ENCODE peak calls at places on chromosomes 12 and 14, in eight cellular contexts. One of them, this sample, is unnamed.
A peak's percentile ranks its signal among the peaks of the same experiment; 100 is the strongest.

GRCh38 chr12:64120568-64120967 is 101.5 kb downstream of the KICS2 start:
- DNase-seq in HCT116: no peak
- DNase-seq in transverse colon: no peak
- DNase-seq in esophagus squamous epithelium: no peak
- DNase-seq in body of pancreas: no peak
- DNase-seq in uterus: no peak
- DNase-seq in ovary: no peak
- DNase-seq in right lobe of liver: no peak
- DNase-seq in this sample: no peak

GRCh38 chr14:64581363-64581762 is 31.6 kb downstream of the PPP1R36 start:
- DNase-seq in uterus: no peak
- DNase-seq in right lobe of liver: no peak
- DNase-seq in esophagus squamous epithelium: no peak
- DNase-seq in HCT116: no peak
- DNase-seq in ovary: no peak
- DNase-seq in transverse colon: no peak
- DNase-seq in body of pancreas: no peak
- DNase-seq in this sample: no peak

GRCh38 chr12:68113644-68114043 is 45.9 kb downstream of the IFNG start:
- DNase-seq in transverse colon: peak; percentile 22
- DNase-seq in right lobe of liver: no peak
- DNase-seq in HCT116: peak; percentile 22
- DNase-seq in ovary: no peak
- DNase-seq in uterus: no peak
- DNase-seq in esophagus squamous epithelium: no peak
- DNase-seq in body of pancreas: peak; percentile 10
- DNase-seq in this sample: no peak

GRCh38 chr12:76462668-76463224 is 96.8 kb downstream of the OSBPL8 start:
- DNase-seq in HCT116: no peak
- DNase-seq in right lobe of liver: no peak
- DNase-seq in esophagus squamous epithelium: no peak
- DNase-seq in uterus: no peak
- DNase-seq in body of pancreas: no peak
- DNase-seq in transverse colon: no peak
- DNase-seq in ovary: no peak
- DNase-seq in this sample: no peak

GRCh38 chr12:12723147-12723680 is 6.0 kb downstream of the CDKN1B start:
- DNase-seq in esophagus squamous epithelium: no peak
- DNase-seq in ovary: no peak
- DNase-seq in uterus: no peak
- DNase-seq in transverse colon: no peak
- DNase-seq in right lobe of liver: no peak
- DNase-seq in HCT116: no peak
- DNase-seq in body of pancreas: no peak
- DNase-seq in this sample: no peak

GRCh38 chr14:105132921-105133320 is 35.7 kb downstream of the JAG2 start:
- DNase-seq in HCT116: no peak
- DNase-seq in body of pancreas: no peak
- DNase-seq in uterus: no peak
- DNase-seq in ovary: no peak
- DNase-seq in right lobe of liver: no peak
- DNase-seq in transverse colon: no peak
- DNase-seq in esophagus squamous epithelium: no peak
- DNase-seq in this sample: no peak

GRCh38 chr12:67911293-67911637 is 78.0 kb upstream of the IFNG-AS1 start:
- DNase-seq in transverse colon: no peak
- DNase-seq in uterus: no peak
- DNase-seq in HCT116: no peak
- DNase-seq in body of pancreas: no peak
- DNase-seq in ovary: no peak
- DNase-seq in esophagus squamous epithelium: no peak
- DNase-seq in right lobe of liver: no peak
- DNase-seq in this sample: no peak

GRCh38 chr14:30648471-30648870 is 26.4 kb downstream of the SCFD1 start:
- DNase-seq in right lobe of liver: no peak
- DNase-seq in transverse colon: no peak
- DNase-seq in ovary: no peak
- DNase-seq in body of pancreas: no peak
- DNase-seq in HCT116: no peak
- DNase-seq in uterus: no peak
- DNase-seq in esophagus squamous epithelium: no peak
- DNase-seq in this sample: no peak

GRCh38 chr12:57738661-57739237 is at the start of gene AGAP2:
- DNase-seq in HCT116: no peak
- DNase-seq in right lobe of liver: no peak
- DNase-seq in esophagus squamous epithelium: no peak
- DNase-seq in ovary: no peak
- DNase-seq in transverse colon: no peak
- DNase-seq in body of pancreas: no peak
- DNase-seq in uterus: no peak
- DNase-seq in this sample: no peak

GRCh38 chr12:70692681-70693288 is 55.6 kb upstream of the PTPRB start:
- DNase-seq in right lobe of liver: no peak
- DNase-seq in ovary: no peak
- DNase-seq in HCT116: peak; percentile 6
- DNase-seq in transverse colon: no peak
- DNase-seq in body of pancreas: no peak
- DNase-seq in uterus: no peak
- DNase-seq in esophagus squamous epithelium: no peak
- DNase-seq in this sample: no peak
- TF ChIP-seq CTCF in right lobe of liver: peak; percentile 33
- TF ChIP-seq CTCF in ovary: no peak
- TF ChIP-seq CTCF in HCT116: peak; percentile 46
- TF ChIP-seq CTCF in transverse colon: no peak
- TF ChIP-seq CTCF in body of pancreas: peak; percentile 21
- TF ChIP-seq CTCF in uterus: peak; percentile 19
- TF ChIP-seq CTCF in esophagus squamous epithelium: no peak
- TF ChIP-seq CTCF in this sample: peak; percentile 17

DNA sequence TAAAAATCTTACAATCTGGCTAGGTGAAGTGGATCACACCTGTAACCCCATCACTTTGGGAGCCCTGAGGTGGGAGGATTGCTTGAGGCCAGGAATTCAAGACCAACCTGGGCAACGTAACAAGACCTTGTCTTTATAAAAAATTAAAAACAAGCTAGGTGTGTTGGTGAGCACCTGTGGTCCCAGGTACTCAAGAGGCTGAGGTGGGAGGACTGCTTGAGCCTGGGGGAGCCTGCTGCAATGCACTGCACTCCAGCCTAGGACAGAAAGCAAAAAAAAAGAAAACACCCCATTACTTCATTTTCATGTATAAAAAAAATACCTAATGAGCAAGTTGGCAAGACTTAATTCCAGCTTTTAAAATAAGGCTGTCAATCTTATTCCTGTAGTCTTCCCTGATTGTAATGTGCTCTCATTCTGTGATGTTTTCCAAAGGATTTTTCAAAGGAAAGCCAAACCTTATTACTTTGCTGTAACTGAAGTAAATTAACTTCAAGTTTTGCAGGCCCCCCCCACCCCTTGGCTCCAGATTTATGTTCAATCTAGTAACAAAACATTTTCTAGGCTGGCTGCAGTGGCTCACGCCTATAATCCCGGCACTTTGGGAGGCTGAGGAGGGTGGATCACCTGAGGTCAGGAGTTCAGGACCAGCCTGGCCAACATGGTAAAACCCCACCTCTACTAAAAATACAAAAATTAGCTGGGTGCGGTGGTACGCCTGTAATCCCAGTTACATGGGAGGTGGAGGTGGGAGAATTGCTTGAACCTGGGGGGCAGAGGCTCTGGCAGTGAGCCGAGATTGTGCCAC is 3.3 kb upstream of the ZCCHC8 start:
- DNase-seq in HCT116: no peak
- DNase-seq in uterus: no peak
- DNase-seq in body of pancreas: no peak
- DNase-seq in esophagus squamous epithelium: no peak
- DNase-seq in right lobe of liver: no peak
- DNase-seq in transverse colon: no peak
- DNase-seq in ovary: no peak
- DNase-seq in this sample: no peak
- TF ChIP-seq POLR2A in HCT116: no peak
- TF ChIP-seq POLR2A in uterus: no peak
- TF ChIP-seq POLR2A in body of pancreas: no peak
- TF ChIP-seq POLR2A in esophagus squamous epithelium: no peak
- TF ChIP-seq POLR2A in right lobe of liver: no peak
- TF ChIP-seq POLR2A in transverse colon: no peak
- TF ChIP-seq POLR2A in ovary: no peak
- TF ChIP-seq POLR2A in this sample: no peak

GRCh38 chr12:126347421-126347820 is 1282.2 kb downstream of the AACS start:
- DNase-seq in transverse colon: no peak
- DNase-seq in esophagus squamous epithelium: no peak
- DNase-seq in right lobe of liver: no peak
- DNase-seq in ovary: no peak
- DNase-seq in HCT116: no peak
- DNase-seq in body of pancreas: no peak
- DNase-seq in uterus: no peak
- DNase-seq in this sample: no peak
- TF ChIP-seq CTCF in transverse colon: no peak
- TF ChIP-seq CTCF in esophagus squamous epithelium: no peak
- TF ChIP-seq CTCF in right lobe of liver: no peak
- TF ChIP-seq CTCF in ovary: no peak
- TF ChIP-seq CTCF in HCT116: no peak
- TF ChIP-seq CTCF in body of pancreas: no peak
- TF ChIP-seq CTCF in uterus: no peak
- TF ChIP-seq CTCF in this sample: no peak

GRCh38 chr12:107760817-107761501 is at the start of gene PRDM4:
- DNase-seq in right lobe of liver: peak; percentile 94
- DNase-seq in HCT116: peak; percentile 80
- DNase-seq in uterus: peak; percentile 93
- DNase-seq in ovary: peak; percentile 93
- DNase-seq in esophagus squamous epithelium: peak; percentile 53
- DNase-seq in body of pancreas: peak; percentile 96
- DNase-seq in transverse colon: peak; percentile 95
- DNase-seq in this sample: peak; percentile 83
- TF ChIP-seq POLR2A in right lobe of liver: peak; percentile 92
- TF ChIP-seq POLR2A in HCT116: peak; percentile 66
- TF ChIP-seq POLR2A in uterus: peak; percentile 88
- TF ChIP-seq POLR2A in ovary: peak; percentile 67
- TF ChIP-seq POLR2A in esophagus squamous epithelium: peak; percentile 97
- TF ChIP-seq POLR2A in body of pancreas: peak; percentile 88
- TF ChIP-seq POLR2A in transverse colon: peak; percentile 90
- TF ChIP-seq POLR2A in this sample: peak; percentile 92

DNA sequence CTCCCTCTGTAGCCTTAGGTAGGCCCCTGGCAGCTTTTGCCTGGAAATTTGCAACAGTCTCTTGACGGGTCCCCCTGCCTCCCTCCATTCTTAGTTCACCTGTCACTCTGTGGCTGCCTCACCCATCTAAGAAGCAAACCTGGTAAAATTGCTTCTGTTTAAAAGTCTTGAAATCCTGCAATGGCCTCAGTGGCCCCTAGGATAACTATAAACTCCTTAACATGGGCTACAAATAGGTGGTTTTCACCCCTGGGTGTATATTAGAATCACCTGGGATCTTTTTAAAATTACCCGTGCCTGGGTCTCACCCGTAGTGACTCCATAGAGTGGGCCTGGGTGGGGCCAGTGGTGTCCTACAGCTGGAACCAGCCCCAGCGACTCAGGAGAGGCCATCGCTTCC is 332.7 kb downstream of the CACNA1C start:
- DNase-seq in ovary: no peak
- DNase-seq in body of pancreas: no peak
- DNase-seq in right lobe of liver: no peak
- DNase-seq in transverse colon: no peak
- DNase-seq in uterus: no peak
- DNase-seq in HCT116: no peak
- DNase-seq in esophagus squamous epithelium: no peak
- DNase-seq in this sample: no peak
- TF ChIP-seq CTCF in ovary: no peak
- TF ChIP-seq CTCF in body of pancreas: no peak
- TF ChIP-seq CTCF in right lobe of liver: no peak
- TF ChIP-seq CTCF in transverse colon: peak; percentile 4
- TF ChIP-seq CTCF in uterus: no peak
- TF ChIP-seq CTCF in HCT116: no peak
- TF ChIP-seq CTCF in esophagus squamous epithelium: no peak
- TF ChIP-seq CTCF in this sample: no peak

GRCh38 chr14:20456971-20457370 is 1.9 kb downstream of the APEX1 start:
- DNase-seq in HCT116: no peak
- DNase-seq in uterus: no peak
- DNase-seq in ovary: no peak
- DNase-seq in transverse colon: no peak
- DNase-seq in right lobe of liver: no peak
- DNase-seq in esophagus squamous epithelium: no peak
- DNase-seq in body of pancreas: peak; percentile 18
- DNase-seq in this sample: no peak

GRCh38 chr14:20458031-20458789 is 3.0 kb downstream of the PIP4P1 start:
- DNase-seq in esophagus squamous epithelium: no peak
- DNase-seq in transverse colon: no peak
- DNase-seq in uterus: no peak
- DNase-seq in HCT116: no peak
- DNase-seq in body of pancreas: no peak
- DNase-seq in ovary: no peak
- DNase-seq in right lobe of liver: no peak
- DNase-seq in this sample: no peak

GRCh38 chr14:20455355-20456300 is 602 bp downstream of the APEX1 start:
- DNase-seq in ovary: peak; percentile 35
- DNase-seq in right lobe of liver: no peak
- DNase-seq in body of pancreas: no peak
- DNase-seq in HCT116: no peak
- DNase-seq in transverse colon: no peak
- DNase-seq in esophagus squamous epithelium: no peak
- DNase-seq in uterus: no peak
- DNase-seq in this sample: peak; percentile 48

GRCh38 chr14:20454359-20454644 is 310 bp downstream of the OSGEP start:
- DNase-seq in right lobe of liver: no peak
- DNase-seq in transverse colon: peak; percentile 89
- DNase-seq in uterus: no peak
- DNase-seq in esophagus squamous epithelium: no peak
- DNase-seq in ovary: no peak
- DNase-seq in HCT116: peak; percentile 89
- DNase-seq in body of pancreas: peak; percentile 90
- DNase-seq in this sample: no peak

DNA sequence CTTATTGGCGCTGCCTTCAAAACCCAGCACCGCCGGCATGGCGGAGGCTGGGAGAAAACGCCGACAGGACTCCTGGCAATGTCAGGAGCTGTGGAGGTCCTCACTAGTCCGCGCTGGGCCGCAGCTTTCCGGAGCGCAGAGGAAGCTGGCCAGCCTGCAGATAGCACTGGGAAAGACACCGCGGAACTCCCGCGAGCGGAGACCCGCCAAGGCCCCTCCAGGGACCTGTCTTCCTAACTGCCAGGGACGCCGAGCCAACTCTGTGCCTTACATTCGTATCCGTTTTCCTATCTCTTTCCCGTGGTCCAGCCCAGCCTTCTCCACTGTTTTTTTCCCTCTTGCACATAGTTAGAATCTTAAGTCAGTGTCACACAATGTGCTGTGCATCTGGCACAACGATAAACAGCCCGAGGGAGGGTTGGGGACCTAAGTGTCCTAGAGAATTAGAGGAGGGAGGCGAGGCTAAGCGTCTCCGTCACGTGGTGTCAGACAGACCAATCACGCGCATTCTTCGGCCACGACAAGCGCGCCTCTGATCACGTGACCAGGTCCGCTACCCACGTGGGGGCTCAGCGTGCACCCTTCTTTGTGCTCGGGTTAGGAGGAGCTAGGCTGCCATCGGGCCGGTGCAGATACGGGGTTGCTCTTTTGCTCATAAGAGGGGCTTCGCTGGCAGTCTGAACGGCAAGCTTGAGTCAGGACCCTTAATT is at the start of the genes APEX1 and OSGEP:
- DNase-seq in esophagus squamous epithelium: peak; percentile 94
- DNase-seq in body of pancreas: peak; percentile 99
- DNase-seq in ovary: peak; percentile 98
- DNase-seq in HCT116: peak; percentile 99
- DNase-seq in uterus: peak; percentile 97
- DNase-seq in right lobe of liver: peak; percentile 99
- DNase-seq in transverse colon: peak; percentile 99
- DNase-seq in this sample: peak; percentile 97
- TF ChIP-seq POLR2A in esophagus squamous epithelium: peak; percentile 67
- TF ChIP-seq POLR2A in body of pancreas: peak; percentile 93
- TF ChIP-seq POLR2A in ovary: peak; percentile 39
- TF ChIP-seq POLR2A in HCT116: peak; percentile 59
- TF ChIP-seq POLR2A in uterus: peak; percentile 89
- TF ChIP-seq POLR2A in right lobe of liver: peak; percentile 79
- TF ChIP-seq POLR2A in transverse colon: peak; percentile 93
- TF ChIP-seq POLR2A in this sample: peak; percentile 87

GRCh38 chr14:76870146-76870545 is 43.9 kb downstream of the LRRC74A start:
- DNase-seq in esophagus squamous epithelium: no peak
- DNase-seq in HCT116: no peak
- DNase-seq in transverse colon: no peak
- DNase-seq in uterus: no peak
- DNase-seq in right lobe of liver: no peak
- DNase-seq in body of pancreas: peak; percentile 22
- DNase-seq in ovary: no peak
- DNase-seq in this sample: no peak
- TF ChIP-seq CTCF in esophagus squamous epithelium: no peak
- TF ChIP-seq CTCF in HCT116: peak; percentile 49
- TF ChIP-seq CTCF in transverse colon: no peak
- TF ChIP-seq CTCF in uterus: no peak
- TF ChIP-seq CTCF in right lobe of liver: no peak
- TF ChIP-seq CTCF in body of pancreas: no peak
- TF ChIP-seq CTCF in ovary: no peak
- TF ChIP-seq CTCF in this sample: no peak